ENCODE peak calls at places on chromosome 2, in four cellular contexts. A is fibroblast of mammary gland, Q is transverse colon, Y is kidney. T is an unnamed sample.

GRCh38 chr2:59998324-59998723 is 555.1 kb downstream of the BCL11A start:
- DNase-seq in A (no peak), Q (no peak), Y (no peak), T (no peak)

GRCh38 chr2:96534701-96535181 is 1.8 kb upstream of the ARID5A start:
- DNase-seq in A (no peak), Q (no peak), Y (no peak), T (peak)

GRCh38 chr2:7703048-7703447 is 785.8 kb downstream of the RNF144A start:
- DNase-seq in A (no peak), Q (no peak), Y (no peak), T (no peak)

GRCh38 chr2:43051316-43051715 is 175.1 kb downstream of the ZFP36L2 start:
- DNase-seq in A (peak), Q (peak), Y (no peak), T (peak)

GRCh38 chr2:104412384-104412783 is 441.5 kb upstream of the POU3F3 start:
- DNase-seq in A (peak), Q (peak), Y (no peak), T (no peak)

GRCh38 chr2:39990335-39990734 is 211.3 kb upstream of the THUMPD2 start:
- DNase-seq in A (peak), Q (no peak), Y (no peak), T (peak)

GRCh38 chr2:158967731-158968395 is 577 bp upstream of the TANC1 start:
- DNase-seq in A (peak), Q (peak), Y (peak), T (peak)

GRCh38 chr2:66433945-66434678 is 813 bp upstream of the MEIS1 start:
- DNase-seq in A (peak), Q (peak), Y (peak), T (peak)

GRCh38 chr2:71898375-71898774 is 249.3 kb downstream of the CYP26B1 start:
- DNase-seq in A (no peak), Q (no peak), Y (no peak), T (no peak)

GRCh38 chr2:102241616-102242260 is 54.9 kb downstream of the IL1RL2 start:
- DNase-seq in A (no peak), Q (no peak), Y (no peak), T (peak)

GRCh38 chr2:240459401-240460242 is 24.2 kb downstream of the GPC1 start:
- DNase-seq in A (no peak), Q (no peak), Y (peak), T (no peak)

GRCh38 chr2:26941486-26941885 is 29.0 kb upstream of the MAPRE3 start:
- DNase-seq in A (no peak), Q (no peak), Y (no peak), T (no peak)

GRCh38 chr2:222939208-222939846 is 78.5 kb downstream of the ACSL3 start:
- DNase-seq in A (peak), Q (peak), Y (no peak), T (peak)

GRCh38 chr2:157838442-157839161 is 37.5 kb downstream of the ACVR1 start:
- DNase-seq in A (peak), Q (peak), Y (no peak), T (peak)

GRCh38 chr2:239809391-239809790 is 215.8 kb downstream of the NDUFA10 start:
- DNase-seq in A (no peak), Q (no peak), Y (peak), T (no peak)

GRCh38 chr2:23375448-23375847 is 9.5 kb upstream of the KLHL29 start:
- DNase-seq in A (no peak), Q (no peak), Y (no peak), T (no peak)

GRCh38 chr2:149029312-149029965 is 9.1 kb upstream of the LYPD6B start:
- DNase-seq in A (no peak), Q (no peak), Y (no peak), T (no peak)

GRCh38 chr2:71379086-71379485 is 47.5 kb downstream of the ZNF638 start:
- DNase-seq in A (peak), Q (no peak), Y (no peak), T (peak)

GRCh38 chr2:222903234-222904220 is 42.7 kb downstream of the ACSL3 start:
- DNase-seq in A (peak), Q (peak), Y (no peak), T (peak)

GRCh38 chr2:146540271-146540932 is 1304.4 kb upstream of the ACVR2A start:
- DNase-seq in A (no peak), Q (no peak), Y (no peak), T (no peak)

GRCh38 chr2:70696142-70696541 is 71.9 kb downstream of the ADD2 start:
- DNase-seq in A (no peak), Q (no peak), Y (no peak), T (no peak)

GRCh38 chr2:12606472-12607000 is 110.2 kb upstream of the TRIB2 start:
- DNase-seq in A (peak), Q (no peak), Y (no peak), T (peak)

GRCh38 chr2:200625317-200625716 is 39.5 kb downstream of the AOX1 start:
- DNase-seq in A (no peak), Q (no peak), Y (no peak), T (no peak)

GRCh38 chr2:64212346-64212745 is 68.1 kb upstream of the PELI1 start:
- DNase-seq in A (peak), Q (no peak), Y (no peak), T (peak)

GRCh38 chr2:106138904-106139574 is 55.1 kb downstream of the UXS1 start:
- DNase-seq in A (no peak), Q (no peak), Y (no peak), T (no peak)

GRCh38 chr2:179671314-179671713 is 190.1 kb downstream of the ZNF385B start:
- DNase-seq in A (peak), Q (no peak), Y (no peak), T (no peak)

GRCh38 chr2:95531254-95531771 is 46.8 kb upstream of the TRIM43B start:
- DNase-seq in A (no peak), Q (no peak), Y (no peak), T (no peak)

GRCh38 chr2:114175507-114175906 is 266.9 kb upstream of the DPP10 start:
- DNase-seq in A (no peak), Q (no peak), Y (no peak), T (no peak)

GRCh38 chr2:160224060-160224459 is 24.0 kb upstream of the ITGB6 start:
- DNase-seq in A (peak), Q (no peak), Y (no peak), T (peak)

GRCh38 chr2:19109521-19109920 is 248.9 kb downstream of the OSR1 start:
- DNase-seq in A (no peak), Q (no peak), Y (no peak), T (no peak)

GRCh38 chr2:128469203-128469602 is 150.5 kb upstream of the HS6ST1 start:
- DNase-seq in A (peak), Q (no peak), Y (no peak), T (no peak)

GRCh38 chr2:238938460-238939055 is 90.7 kb downstream of the TWIST2 start:
- DNase-seq in A (peak), Q (peak), Y (peak), T (peak)

GRCh38 chr2:62933398-62933917 is 117.2 kb upstream of the OTX1 start:
- DNase-seq in A (no peak), Q (no peak), Y (no peak), T (no peak)

GRCh38 chr2:219277703-219278654 is 1.2 kb upstream of the DNAJB2 start:
- DNase-seq in A (peak), Q (peak), Y (peak), T (peak)

GRCh38 chr2:202643012-202643858 is 8.5 kb downstream of the FAM117B start:
- DNase-seq in A (no peak), Q (no peak), Y (no peak), T (peak)
- H3K4me3 ChIP-seq in A (no peak), Q (no peak), Y (peak), T (peak)

GRCh38 chr2:197158138-197158537 is 152.4 kb downstream of the ANKRD44 start:
- DNase-seq in A (no peak), Q (no peak), Y (no peak), T (no peak)
- H3K4me3 ChIP-seq in A (no peak), Q (no peak), Y (no peak), T (no peak)

GRCh38 chr2:108535380-108535677 is 1.1 kb downstream of the LIMS1 start:
- DNase-seq in A (peak), Q (no peak), Y (no peak), T (no peak)

GRCh38 chr2:108538000-108538625 is 3.8 kb downstream of the LIMS1 start:
- DNase-seq in A (no peak), Q (no peak), Y (no peak), T (no peak)

GRCh38 chr2:108534577-108535379 is 508 bp downstream of the LIMS1 start:
- DNase-seq in A (no peak), Q (peak), Y (peak), T (peak)

GRCh38 chr2:108536133-108536780 is 2.0 kb downstream of the LIMS1 start:
- DNase-seq in A (peak), Q (no peak), Y (no peak), T (peak)

GRCh38 chr2:108536911-108537310 is 2.6 kb downstream of the LIMS1 start:
- DNase-seq in A (no peak), Q (no peak), Y (no peak), T (no peak)
- H3K4me3 ChIP-seq in A (no peak), Q (no peak), Y (peak), T (peak)

GRCh38 chr2:119064567-119064966 is 94.0 kb downstream of the C1QL2 start:
- DNase-seq in A (peak), Q (no peak), Y (no peak), T (no peak)
- H3K4me3 ChIP-seq in A (no peak), Q (no peak), Y (no peak), T (no peak)

GRCh38 chr2:33134086-33134763 is 187.5 kb downstream of the LTBP1 start:
- DNase-seq in A (peak), Q (peak), Y (peak), T (peak)
- H3K4me3 ChIP-seq in A (peak), Q (no peak), Y (peak), T (peak)

GRCh38 chr2:143890799-143891198 is 629.1 kb downstream of the ZEB2 start:
- DNase-seq in A (no peak), Q (no peak), Y (no peak), T (no peak)

GRCh38 chr2:143893340-143893739 is 626.6 kb downstream of the ZEB2 start:
- DNase-seq in A (no peak), Q (no peak), Y (no peak), T (no peak)

GRCh38 chr2:143891879-143892308 is 628.0 kb downstream of the ZEB2 start:
- DNase-seq in A (no peak), Q (no peak), Y (no peak), T (no peak)
- H3K4me3 ChIP-seq in A (no peak), Q (no peak), Y (no peak), T (no peak)